ENCODE peak calls at places on chromosomes 16 and 17, in seven cellular contexts. One of them, this sample, is unnamed.

GRCh38 chr16:3645108-3645503 is 9.4 kb upstream of the DNASE1 start:
- DNase-seq in GM23338: no peak
- DNase-seq in PC-3: no peak
- DNase-seq in SK-N-SH: no peak
- DNase-seq in neural progenitor cell: no peak
- DNase-seq in MM.1S: no peak
- DNase-seq in OCI-LY7: no peak
- DNase-seq in this sample: no peak

GRCh38 chr16:89167425-89167941 is 4.1 kb upstream of the CDH15 start:
- DNase-seq in GM23338: peak; percentile 95
- DNase-seq in PC-3: peak; percentile 78
- DNase-seq in SK-N-SH: peak; percentile 96
- DNase-seq in neural progenitor cell: peak; percentile 97
- DNase-seq in MM.1S: peak; percentile 34
- DNase-seq in OCI-LY7: peak; percentile 85
- DNase-seq in this sample: peak; percentile 81

GRCh38 chr16:2702438-2702825 is 17.6 kb downstream of the PRSS27 start:
- DNase-seq in GM23338: no peak
- DNase-seq in PC-3: no peak
- DNase-seq in SK-N-SH: no peak
- DNase-seq in neural progenitor cell: no peak
- DNase-seq in MM.1S: no peak
- DNase-seq in OCI-LY7: no peak
- DNase-seq in this sample: no peak

GRCh38 chr16:85445779-85446222 is 167.3 kb upstream of the GSE1 start:
- DNase-seq in GM23338: no peak
- DNase-seq in PC-3: no peak
- DNase-seq in SK-N-SH: peak; percentile 79
- DNase-seq in neural progenitor cell: no peak
- DNase-seq in MM.1S: no peak
- DNase-seq in OCI-LY7: no peak
- DNase-seq in this sample: no peak

GRCh38 chr17:3043737-3044365 is 19.6 kb downstream of the OR1D5 start:
- DNase-seq in GM23338: peak; percentile 67
- DNase-seq in PC-3: no peak
- DNase-seq in SK-N-SH: no peak
- DNase-seq in neural progenitor cell: peak; percentile 39
- DNase-seq in MM.1S: peak; percentile 28
- DNase-seq in OCI-LY7: peak; percentile 34
- DNase-seq in this sample: no peak

GRCh38 chr17:40198576-40198975 is 20.5 kb upstream of the WIPF2 start:
- DNase-seq in GM23338: no peak
- DNase-seq in PC-3: no peak
- DNase-seq in SK-N-SH: no peak
- DNase-seq in neural progenitor cell: no peak
- DNase-seq in MM.1S: no peak
- DNase-seq in OCI-LY7: no peak
- DNase-seq in this sample: no peak

GRCh38 chr17:82434216-82434565 is 15.8 kb upstream of the OGFOD3 start:
- DNase-seq in GM23338: no peak
- DNase-seq in PC-3: no peak
- DNase-seq in SK-N-SH: no peak
- DNase-seq in neural progenitor cell: no peak
- DNase-seq in MM.1S: peak; percentile 56
- DNase-seq in OCI-LY7: peak; percentile 60
- DNase-seq in this sample: no peak

GRCh38 chr16:56201030-56201429 is 9.7 kb downstream of the GNAO1 start:
- DNase-seq in GM23338: no peak
- DNase-seq in PC-3: no peak
- DNase-seq in SK-N-SH: no peak
- DNase-seq in neural progenitor cell: no peak
- DNase-seq in MM.1S: no peak
- DNase-seq in OCI-LY7: no peak
- DNase-seq in this sample: no peak

GRCh38 chr17:48013876-48014602 is 23.6 kb downstream of the COPZ2 start:
- DNase-seq in GM23338: no peak
- DNase-seq in PC-3: no peak
- DNase-seq in SK-N-SH: no peak
- DNase-seq in neural progenitor cell: peak; percentile 38
- DNase-seq in MM.1S: no peak
- DNase-seq in OCI-LY7: no peak
- DNase-seq in this sample: no peak

GRCh38 chr17:7887038-7887481 is 1.5 kb upstream of the CHD3 start:
- DNase-seq in GM23338: peak; percentile 42
- DNase-seq in PC-3: no peak
- DNase-seq in SK-N-SH: no peak
- DNase-seq in neural progenitor cell: peak; percentile 8
- DNase-seq in MM.1S: no peak
- DNase-seq in OCI-LY7: no peak
- DNase-seq in this sample: peak; percentile 73

GRCh38 chr17:20173091-20173490 is 163.9 kb downstream of the SPECC1 start:
- DNase-seq in GM23338: no peak
- DNase-seq in PC-3: no peak
- DNase-seq in SK-N-SH: no peak
- DNase-seq in neural progenitor cell: no peak
- DNase-seq in MM.1S: no peak
- DNase-seq in OCI-LY7: no peak
- DNase-seq in this sample: no peak

GRCh38 chr17:59853168-59853918 is 39.4 kb downstream of the TUBD1 start:
- DNase-seq in GM23338: peak; percentile 94
- DNase-seq in PC-3: peak; percentile 100
- DNase-seq in SK-N-SH: peak; percentile 44
- DNase-seq in neural progenitor cell: peak; percentile 16
- DNase-seq in MM.1S: peak; percentile 86
- DNase-seq in OCI-LY7: peak; percentile 95
- DNase-seq in this sample: peak; percentile 71

GRCh38 chr17:27824176-27824575 is 23.8 kb upstream of the NOS2 start:
- DNase-seq in GM23338: no peak
- DNase-seq in PC-3: no peak
- DNase-seq in SK-N-SH: no peak
- DNase-seq in neural progenitor cell: no peak
- DNase-seq in MM.1S: no peak
- DNase-seq in OCI-LY7: no peak
- DNase-seq in this sample: no peak

GRCh38 chr17:4097165-4097960 is 45.5 kb downstream of the ZZEF1 start:
- DNase-seq in GM23338: no peak
- DNase-seq in PC-3: no peak
- DNase-seq in SK-N-SH: no peak
- DNase-seq in neural progenitor cell: no peak
- DNase-seq in MM.1S: no peak
- DNase-seq in OCI-LY7: no peak
- DNase-seq in this sample: no peak
- TF ChIP-seq EZH2phosphoT487 in GM23338: no peak
- TF ChIP-seq EZH2phosphoT487 in PC-3: no peak
- TF ChIP-seq EZH2phosphoT487 in SK-N-SH: no peak
- TF ChIP-seq EZH2phosphoT487 in neural progenitor cell: no peak
- TF ChIP-seq EZH2phosphoT487 in MM.1S: no peak
- TF ChIP-seq EZH2phosphoT487 in OCI-LY7: no peak
- TF ChIP-seq EZH2phosphoT487 in this sample: no peak

GRCh38 chr16:25064967-25065366 is 46.6 kb upstream of the LCMT1 start:
- DNase-seq in GM23338: peak; percentile 8
- DNase-seq in PC-3: no peak
- DNase-seq in SK-N-SH: no peak
- DNase-seq in neural progenitor cell: peak; percentile 13
- DNase-seq in MM.1S: no peak
- DNase-seq in OCI-LY7: no peak
- DNase-seq in this sample: peak; percentile 14
- H2AFZ ChIP-seq in GM23338: no peak overlapping the region
- H2AFZ ChIP-seq in PC-3: no peak overlapping the region
- H2AFZ ChIP-seq in SK-N-SH: no peak overlapping the region
- H2AFZ ChIP-seq in neural progenitor cell: no peak overlapping the region
- H2AFZ ChIP-seq in MM.1S: no peak overlapping the region
- H2AFZ ChIP-seq in OCI-LY7: no peak overlapping the region
- H2AFZ ChIP-seq in this sample: no peak overlapping the region

DNA sequence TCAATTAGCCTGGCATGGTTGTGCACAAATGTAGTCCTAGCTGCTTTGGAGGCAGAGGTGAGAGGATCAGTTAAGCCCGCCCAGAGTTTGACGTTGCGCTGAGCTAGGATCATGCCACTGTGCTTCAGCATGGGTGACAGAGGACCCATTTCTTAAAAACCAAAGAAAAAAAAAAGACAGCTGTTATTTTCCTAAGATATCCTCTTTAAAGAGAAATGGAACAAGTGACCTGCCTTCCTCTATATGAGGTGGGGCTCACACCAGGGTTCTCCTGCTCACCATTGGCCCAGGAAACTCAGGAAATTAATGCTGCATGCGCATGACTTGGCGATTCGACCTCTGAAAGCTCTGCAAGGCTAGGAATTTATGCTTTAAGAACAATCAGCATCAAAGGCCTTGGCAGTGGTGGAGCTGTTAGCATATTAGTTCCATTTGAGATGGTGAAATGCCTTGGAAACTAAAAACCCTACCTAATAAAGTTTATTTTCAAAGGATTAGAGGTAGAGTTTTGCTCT is 108.3 kb downstream of the RBFOX1 start:
- DNase-seq in GM23338: peak; percentile 19
- DNase-seq in PC-3: no peak
- DNase-seq in SK-N-SH: no peak
- DNase-seq in neural progenitor cell: no peak
- DNase-seq in MM.1S: no peak
- DNase-seq in OCI-LY7: no peak
- DNase-seq in this sample: no peak
- TF ChIP-seq EZH2phosphoT487 in GM23338: no peak
- TF ChIP-seq EZH2phosphoT487 in PC-3: no peak
- TF ChIP-seq EZH2phosphoT487 in SK-N-SH: no peak
- TF ChIP-seq EZH2phosphoT487 in neural progenitor cell: no peak
- TF ChIP-seq EZH2phosphoT487 in MM.1S: no peak
- TF ChIP-seq EZH2phosphoT487 in OCI-LY7: no peak
- TF ChIP-seq EZH2phosphoT487 in this sample: no peak

GRCh38 chr16:1010266-1010665 is 28.7 kb downstream of the SOX8 start:
- DNase-seq in GM23338: no peak
- DNase-seq in PC-3: no peak
- DNase-seq in SK-N-SH: no peak
- DNase-seq in neural progenitor cell: no peak
- DNase-seq in MM.1S: no peak
- DNase-seq in OCI-LY7: no peak
- DNase-seq in this sample: no peak
- H2AFZ ChIP-seq in GM23338: no peak overlapping the region
- H2AFZ ChIP-seq in PC-3: no peak overlapping the region
- H2AFZ ChIP-seq in SK-N-SH: no peak overlapping the region
- H2AFZ ChIP-seq in neural progenitor cell: no peak overlapping the region
- H2AFZ ChIP-seq in MM.1S: no peak overlapping the region
- H2AFZ ChIP-seq in OCI-LY7: no peak overlapping the region
- H2AFZ ChIP-seq in this sample: no peak overlapping the region